ENCODE peak calls at places on chromosomes 16 and 17, in five cellular contexts. One of them, this sample, is unnamed.

GRCh38 chr17:82226809-82227628 is 1.8 kb upstream of the SLC16A3 start:
- DNase-seq in right lobe of liver: no peak
- DNase-seq in tibial nerve: no peak
- DNase-seq in IMR-90: no peak
- DNase-seq in esophagus squamous epithelium: no peak
- DNase-seq in this sample: no peak

GRCh38 chr17:79114455-79115301 is 40.1 kb downstream of the ENGASE start:
- DNase-seq in IMR-90: no peak
- DNase-seq in tibial nerve: peak; percentile 19
- DNase-seq in esophagus squamous epithelium: no peak
- DNase-seq in right lobe of liver: no peak
- DNase-seq in this sample: no peak

GRCh38 chr16:54281535-54282201 is 4.9 kb downstream of the IRX3 start:
- DNase-seq in IMR-90: no peak
- DNase-seq in esophagus squamous epithelium: no peak
- DNase-seq in tibial nerve: no peak
- DNase-seq in right lobe of liver: no peak
- DNase-seq in this sample: no peak

GRCh38 chr16:72926671-72927070 is 121.3 kb downstream of the ZFHX3 start:
- DNase-seq in IMR-90: no peak
- DNase-seq in right lobe of liver: no peak
- DNase-seq in esophagus squamous epithelium: no peak
- DNase-seq in tibial nerve: no peak
- DNase-seq in this sample: no peak

GRCh38 chr17:49031965-49032928 is 35.1 kb downstream of the IGF2BP1 start:
- DNase-seq in right lobe of liver: no peak
- DNase-seq in IMR-90: peak; percentile 81
- DNase-seq in esophagus squamous epithelium: no peak
- DNase-seq in tibial nerve: no peak
- DNase-seq in this sample: peak; percentile 89

GRCh38 chr16:89553733-89554132 is 6.7 kb upstream of the RPL13 start:
- DNase-seq in esophagus squamous epithelium: no peak
- DNase-seq in IMR-90: no peak
- DNase-seq in tibial nerve: no peak
- DNase-seq in right lobe of liver: no peak
- DNase-seq in this sample: no peak

GRCh38 chr17:11589706-11590105 is 8.6 kb upstream of the DNAH9 start:
- DNase-seq in tibial nerve: no peak
- DNase-seq in esophagus squamous epithelium: no peak
- DNase-seq in IMR-90: no peak
- DNase-seq in right lobe of liver: no peak
- DNase-seq in this sample: no peak

GRCh38 chr17:78738698-78739097 is 43.4 kb downstream of the CYTH1 start:
- DNase-seq in tibial nerve: no peak
- DNase-seq in IMR-90: no peak
- DNase-seq in esophagus squamous epithelium: no peak
- DNase-seq in right lobe of liver: no peak
- DNase-seq in this sample: no peak

GRCh38 chr17:67245694-67246397 is 850 bp upstream of the HELZ start:
- DNase-seq in tibial nerve: no peak
- DNase-seq in right lobe of liver: peak; percentile 66
- DNase-seq in IMR-90: no peak
- DNase-seq in esophagus squamous epithelium: no peak
- DNase-seq in this sample: peak; percentile 22

GRCh38 chr17:27540300-27541105 is 84.3 kb downstream of the KSR1 start:
- DNase-seq in esophagus squamous epithelium: no peak
- DNase-seq in IMR-90: peak; percentile 100
- DNase-seq in right lobe of liver: peak; percentile 87
- DNase-seq in tibial nerve: peak; percentile 49
- DNase-seq in this sample: no peak

GRCh38 chr17:46756061-46756735 is 62.3 kb downstream of the WNT3 start:
- DNase-seq in right lobe of liver: no peak
- DNase-seq in esophagus squamous epithelium: no peak
- DNase-seq in tibial nerve: no peak
- DNase-seq in IMR-90: no peak
- DNase-seq in this sample: no peak

GRCh38 chr17:79789943-79790804 is 6.7 kb downstream of the CBX8 start:
- DNase-seq in right lobe of liver: peak; percentile 75
- DNase-seq in IMR-90: no peak
- DNase-seq in tibial nerve: no peak
- DNase-seq in esophagus squamous epithelium: no peak
- DNase-seq in this sample: peak; percentile 69

GRCh38 chr16:53775821-53776431 is 72.0 kb downstream of the FTO start:
- DNase-seq in IMR-90: peak; percentile 91
- DNase-seq in tibial nerve: no peak
- DNase-seq in esophagus squamous epithelium: no peak
- DNase-seq in right lobe of liver: peak; percentile 48
- DNase-seq in this sample: no peak

GRCh38 chr17:28390984-28391383 is 15.0 kb downstream of the SLC46A1 start:
- DNase-seq in IMR-90: no peak
- DNase-seq in tibial nerve: no peak
- DNase-seq in right lobe of liver: no peak
- DNase-seq in esophagus squamous epithelium: no peak
- DNase-seq in this sample: no peak

GRCh38 chr16:54526916-54527315 is 240.3 kb upstream of the IRX3 start:
- DNase-seq in right lobe of liver: no peak
- DNase-seq in tibial nerve: no peak
- DNase-seq in esophagus squamous epithelium: no peak
- DNase-seq in IMR-90: no peak
- DNase-seq in this sample: no peak

GRCh38 chr16:27995378-27995777 is 68.1 kb downstream of the GSG1L start:
- DNase-seq in right lobe of liver: no peak
- DNase-seq in esophagus squamous epithelium: no peak
- DNase-seq in IMR-90: no peak
- DNase-seq in tibial nerve: no peak
- DNase-seq in this sample: no peak

GRCh38 chr16:50585331-50585776 is 37.2 kb downstream of the NKD1 start:
- DNase-seq in tibial nerve: no peak
- DNase-seq in IMR-90: no peak
- DNase-seq in esophagus squamous epithelium: no peak
- DNase-seq in right lobe of liver: peak; percentile 52
- DNase-seq in this sample: no peak

GRCh38 chr17:36133629-36134259 is 30.1 kb downstream of the CCL4 start:
- DNase-seq in right lobe of liver: no peak
- DNase-seq in esophagus squamous epithelium: no peak
- DNase-seq in IMR-90: no peak
- DNase-seq in tibial nerve: no peak
- DNase-seq in this sample: no peak

GRCh38 chr16:82481455-82481854 is 145.3 kb upstream of the CDH13 start:
- DNase-seq in tibial nerve: no peak
- DNase-seq in right lobe of liver: no peak
- DNase-seq in esophagus squamous epithelium: no peak
- DNase-seq in IMR-90: peak; percentile 3
- DNase-seq in this sample: no peak

GRCh38 chr17:56319531-56319930 is 166.3 kb downstream of the ANKFN1 start:
- DNase-seq in tibial nerve: no peak
- DNase-seq in right lobe of liver: no peak
- DNase-seq in IMR-90: peak; percentile 70
- DNase-seq in esophagus squamous epithelium: no peak
- DNase-seq in this sample: peak; percentile 44

GRCh38 chr17:75130632-75131277 is 787 bp downstream of the NT5C start:
- DNase-seq in IMR-90: peak; percentile 58
- DNase-seq in right lobe of liver: peak; percentile 60
- DNase-seq in tibial nerve: no peak
- DNase-seq in esophagus squamous epithelium: no peak
- DNase-seq in this sample: peak; percentile 65

GRCh38 chr17:12536472-12536871 is 129.2 kb upstream of the MYOCD start:
- DNase-seq in IMR-90: peak; percentile 92
- DNase-seq in tibial nerve: no peak
- DNase-seq in right lobe of liver: no peak
- DNase-seq in esophagus squamous epithelium: no peak
- DNase-seq in this sample: no peak

GRCh38 chr17:16406742-16407674 is 8.4 kb upstream of the TRPV2 start:
- DNase-seq in esophagus squamous epithelium: no peak
- DNase-seq in right lobe of liver: no peak
- DNase-seq in IMR-90: no peak
- DNase-seq in tibial nerve: no peak
- DNase-seq in this sample: no peak
- TF ChIP-seq POLR2A in esophagus squamous epithelium: no peak
- TF ChIP-seq POLR2A in right lobe of liver: no peak
- TF ChIP-seq POLR2A in IMR-90: no peak
- TF ChIP-seq POLR2A in tibial nerve: no peak
- TF ChIP-seq POLR2A in this sample: no peak

GRCh38 chr16:31470615-31471014 is 1.3 kb upstream of the TGFB1I1 start:
- DNase-seq in right lobe of liver: no peak
- DNase-seq in esophagus squamous epithelium: no peak
- DNase-seq in IMR-90: no peak
- DNase-seq in tibial nerve: no peak
- DNase-seq in this sample: no peak

GRCh38 chr16:31472559-31473203 is 729 bp downstream of the TGFB1I1 start:
- DNase-seq in IMR-90: peak; percentile 88
- DNase-seq in esophagus squamous epithelium: no peak
- DNase-seq in right lobe of liver: peak; percentile 87
- DNase-seq in tibial nerve: peak; percentile 83
- DNase-seq in this sample: peak; percentile 93

GRCh38 chr16:31473300-31474052 is 1.5 kb downstream of the TGFB1I1 start:
- DNase-seq in esophagus squamous epithelium: no peak
- DNase-seq in IMR-90: no peak
- DNase-seq in tibial nerve: no peak
- DNase-seq in right lobe of liver: no peak
- DNase-seq in this sample: no peak

GRCh38 chr16:31471241-31471874 is 594 bp upstream of the TGFB1I1 start:
- DNase-seq in esophagus squamous epithelium: no peak
- DNase-seq in tibial nerve: no peak
- DNase-seq in IMR-90: peak; percentile 17
- DNase-seq in right lobe of liver: no peak
- DNase-seq in this sample: no peak

DNA sequence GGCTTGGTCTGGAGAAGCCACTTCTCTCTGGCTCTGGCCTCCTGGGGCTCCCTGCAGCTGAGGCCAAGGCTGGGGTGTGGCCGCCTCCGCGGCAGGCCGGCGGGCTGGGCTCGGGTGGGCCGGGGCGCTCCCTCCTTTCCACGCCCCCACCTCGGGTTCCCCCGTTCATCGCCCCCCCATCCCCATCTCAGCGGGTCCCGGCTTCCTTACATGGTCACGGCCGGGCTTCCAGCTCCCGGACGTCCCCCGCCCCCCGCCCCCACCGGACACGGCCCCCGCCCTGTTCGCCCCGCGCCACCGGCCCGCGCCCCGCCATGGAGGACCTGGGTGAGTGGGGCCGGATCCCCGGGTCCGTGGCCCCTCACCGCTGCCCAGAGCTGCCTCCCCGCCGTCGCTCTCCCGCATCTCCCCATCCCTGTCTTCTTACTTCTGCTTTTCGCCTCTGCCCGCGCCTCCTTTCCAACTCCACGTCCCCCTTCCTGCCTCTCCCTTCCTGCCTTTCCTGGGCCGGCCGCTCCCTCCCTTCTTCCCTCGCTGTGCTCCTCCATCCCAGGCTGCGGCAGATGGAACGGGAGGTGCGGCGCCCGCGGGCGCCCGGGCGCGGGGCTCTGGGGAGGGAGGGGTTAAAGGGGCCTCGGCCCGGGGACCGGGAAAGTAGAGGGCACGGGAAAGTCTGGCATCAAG is at the start of gene TGFB1I1:
- DNase-seq in esophagus squamous epithelium: no peak
- DNase-seq in right lobe of liver: peak; percentile 47
- DNase-seq in tibial nerve: peak; percentile 44
- DNase-seq in IMR-90: peak; percentile 80
- DNase-seq in this sample: peak; percentile 66
- TF ChIP-seq POLR2A in esophagus squamous epithelium: no peak
- TF ChIP-seq POLR2A in right lobe of liver: no peak
- TF ChIP-seq POLR2A in tibial nerve: no peak
- TF ChIP-seq POLR2A in IMR-90: peak; percentile 79
- TF ChIP-seq POLR2A in this sample: no peak

GRCh38 chr17:1533649-1534325 is 17.4 kb upstream of the INPP5K start:
- DNase-seq in esophagus squamous epithelium: no peak
- DNase-seq in tibial nerve: no peak
- DNase-seq in right lobe of liver: no peak
- DNase-seq in IMR-90: no peak
- DNase-seq in this sample: no peak
- TF ChIP-seq POLR2A in esophagus squamous epithelium: no peak
- TF ChIP-seq POLR2A in tibial nerve: no peak
- TF ChIP-seq POLR2A in right lobe of liver: no peak
- TF ChIP-seq POLR2A in IMR-90: no peak
- TF ChIP-seq POLR2A in this sample: no peak

DNA sequence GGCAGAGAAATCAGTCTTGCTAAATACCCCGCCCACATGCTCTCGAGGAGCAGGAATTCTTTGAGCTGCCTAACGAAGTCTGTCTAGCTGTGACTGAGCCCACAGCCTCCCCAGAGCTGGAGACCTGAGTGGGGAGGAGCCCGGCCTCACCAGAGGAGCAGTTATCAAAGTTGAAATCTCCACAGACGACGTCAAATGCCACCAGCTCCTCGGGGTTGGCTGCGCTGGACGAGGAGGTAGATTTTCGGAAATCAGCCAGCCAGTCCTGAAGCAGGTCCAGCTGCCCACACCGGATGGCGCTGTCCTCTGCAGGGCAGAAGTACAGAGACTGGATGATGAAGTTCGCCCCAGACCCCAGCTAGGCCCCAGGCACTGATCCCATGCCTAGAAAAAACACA is 53.8 kb downstream of the PRMT7 start:
- DNase-seq in IMR-90: peak; percentile 27
- DNase-seq in esophagus squamous epithelium: no peak
- DNase-seq in tibial nerve: no peak
- DNase-seq in right lobe of liver: no peak
- DNase-seq in this sample: no peak
- TF ChIP-seq POLR2A in IMR-90: no peak
- TF ChIP-seq POLR2A in esophagus squamous epithelium: no peak
- TF ChIP-seq POLR2A in tibial nerve: no peak
- TF ChIP-seq POLR2A in right lobe of liver: no peak
- TF ChIP-seq POLR2A in this sample: no peak